ENCODE peak calls at places on chromosomes 5 and 9, in nine cellular contexts. Y, P, R, W, V, G, F, H and Z are unnamed samples. For H3K27me3, the result is how much of the 10 kb centered on the place peaks cover.

GRCh38 chr5:178211095-178212048 is 7.0 kb downstream of the HNRNPAB start:
- DNase-seq in P (no peak), G (no peak), F (no peak), V (no peak), R (no peak), H (no peak), Y (no peak), W (no peak), Z (no peak)

GRCh38 chr9:82101475-82101874 is 112.9 kb downstream of the SPATA31D1 start:
- DNase-seq in G (no peak), R (no peak), V (no peak), H (peak), Y (no peak), P (no peak), W (no peak), F (no peak), Z (no peak)

GRCh38 chr9:89436963-89437625 is 60.8 kb downstream of the SEMA4D start:
- DNase-seq in H (no peak), R (no peak), Y (no peak), W (peak), V (no peak), F (no peak), G (peak), P (peak), Z (no peak)

GRCh38 chr9:130925050-130925678 is 13.9 kb downstream of the FIBCD1 start:
- DNase-seq in W (no peak), F (no peak), G (no peak), Y (no peak), R (no peak), H (no peak), P (no peak), V (no peak), Z (no peak)

GRCh38 chr5:95327211-95327610 is 42.3 kb upstream of the MCTP1 start:
- DNase-seq in V (peak), H (no peak), R (no peak), W (no peak), P (no peak), F (no peak), G (no peak), Y (no peak), Z (no peak)

GRCh38 chr5:87829214-87829551 is 416.5 kb upstream of the CCNH start:
- DNase-seq in R (no peak), W (no peak), P (peak), F (peak), G (no peak), Y (peak), V (peak), H (peak), Z (no peak)

GRCh38 chr5:67052034-67052433 is 144.6 kb downstream of the CD180 start:
- DNase-seq in H (no peak), G (no peak), W (no peak), P (no peak), V (no peak), F (no peak), Y (no peak), R (no peak), Z (no peak)

GRCh38 chr5:64417390-64417789 is 88.4 kb upstream of the RGS7BP start:
- DNase-seq in W (no peak), V (no peak), F (no peak), H (no peak), P (no peak), G (no peak), R (no peak), Y (no peak), Z (no peak)

GRCh38 chr9:116566677-116567488 is 120.2 kb upstream of the TRIM32 start:
- DNase-seq in R (no peak), P (peak), W (no peak), G (no peak), H (peak), V (peak), F (no peak), Y (no peak), Z (peak)

GRCh38 chr9:82961504-82962125 is 101.3 kb downstream of the RASEF start:
- DNase-seq in R (no peak), V (peak), H (peak), W (peak), G (no peak), Y (peak), P (peak), F (peak), Z (peak)

GRCh38 chr9:15834541-15834940 is 281.7 kb downstream of the CCDC171 start:
- DNase-seq in P (peak), H (no peak), V (peak), Y (no peak), F (peak), W (no peak), G (no peak), R (no peak), Z (no peak)

GRCh38 chr5:73387630-73388370 is 60.8 kb downstream of the FOXD1 start:
- DNase-seq in P (no peak), V (peak), R (peak), Y (no peak), F (no peak), H (no peak), G (no peak), W (peak), Z (no peak)

GRCh38 chr5:88713818-88714217 is 169.2 kb downstream of the MEF2C start:
- DNase-seq in F (no peak), W (no peak), V (no peak), H (no peak), R (no peak), Y (no peak), G (no peak), P (no peak), Z (no peak)

GRCh38 chr9:20663133-20663532 is 20.9 kb upstream of the FOCAD start:
- DNase-seq in H (no peak), V (no peak), W (no peak), F (no peak), Y (no peak), R (no peak), P (no peak), G (no peak), Z (no peak)

GRCh38 chr5:139638090-139638735 is 9.9 kb upstream of the CXXC5 start:
- DNase-seq in F (no peak), Y (peak), G (peak), V (peak), H (no peak), P (peak), R (peak), W (no peak), Z (no peak)

GRCh38 chr5:94223231-94223630 is 395.2 kb downstream of the KIAA0825 start:
- DNase-seq in V (no peak), F (no peak), Y (no peak), H (no peak), P (no peak), R (no peak), G (no peak), W (no peak), Z (no peak)

GRCh38 chr9:106675780-106676179 is 187.2 kb upstream of the ZNF462 start:
- DNase-seq in P (no peak), F (no peak), G (no peak), Y (no peak), W (no peak), H (no peak), R (no peak), V (no peak), Z (no peak)

GRCh38 chr9:68446836-68447235 is 90.4 kb downstream of the PGM5 start:
- DNase-seq in V (no peak), P (no peak), G (no peak), F (no peak), R (no peak), W (no peak), H (no peak), Y (peak), Z (no peak)

GRCh38 chr5:84292788-84293653 is 91.7 kb downstream of the EDIL3 start:
- DNase-seq in W (no peak), R (no peak), V (no peak), P (no peak), F (no peak), G (no peak), H (no peak), Y (no peak), Z (no peak)

GRCh38 chr5:95730730-95731570 is at the start of gene RHOBTB3:
- DNase-seq in G (peak), H (peak), F (peak), P (peak), W (peak), V (peak), R (peak), Y (peak), Z (peak)

GRCh38 chr5:40679998-40680681 is 425 bp downstream of the PTGER4 start:
- DNase-seq in P (peak), H (no peak), W (peak), F (no peak), R (peak), V (no peak), G (peak), Y (no peak), Z (no peak)

GRCh38 chr5:176629317-176629852 is 949 bp downstream of the SNCB start:
- DNase-seq in H (no peak), P (no peak), R (no peak), F (no peak), G (no peak), W (no peak), V (no peak), Y (no peak), Z (no peak)

GRCh38 chr5:6197427-6197826 is 180.9 kb downstream of the MED10 start:
- DNase-seq in H (no peak), Y (no peak), F (no peak), P (no peak), V (no peak), G (no peak), R (no peak), W (no peak), Z (no peak)

GRCh38 chr9:89740722-89741121 is 135.9 kb downstream of the GADD45G start:
- DNase-seq in G (no peak), R (peak), F (no peak), P (no peak), H (no peak), V (no peak), Y (no peak), W (no peak), Z (no peak)

GRCh38 chr9:100505564-100506159 is 32.7 kb downstream of the TMEFF1 start:
- DNase-seq in H (peak), F (peak), W (peak), Y (peak), V (peak), P (peak), G (peak), R (peak), Z (peak)

GRCh38 chr5:156473271-156473935 is 146.4 kb downstream of the SGCD start:
- DNase-seq in Y (no peak), W (no peak), P (no peak), F (peak), V (peak), G (no peak), R (no peak), H (no peak), Z (no peak)

GRCh38 chr9:63859475-63860215 is 1425.4 kb downstream of the FOXD4L5 start:
- DNase-seq in P (no peak), Y (no peak), G (peak), F (no peak), R (no peak), H (peak), W (peak), V (no peak), Z (no peak)

GRCh38 chr9:4096121-4096520 is 203.7 kb downstream of the GLIS3 start:
- DNase-seq in R (no peak), H (no peak), V (peak), F (no peak), G (no peak), W (no peak), P (no peak), Y (no peak), Z (no peak)

GRCh38 chr9:70130266-70130665 is 86.6 kb downstream of the MAMDC2 start:
- DNase-seq in Y (no peak), R (no peak), P (no peak), G (no peak), V (no peak), H (no peak), W (no peak), F (no peak), Z (no peak)

GRCh38 chr5:154118385-154118784 is 72.1 kb upstream of the GALNT10 start:
- DNase-seq in H (no peak), W (no peak), R (no peak), G (no peak), Y (no peak), P (no peak), V (no peak), F (no peak), Z (no peak)

GRCh38 chr5:163916376-163916775 is 411.0 kb downstream of the MAT2B start:
- DNase-seq in P (no peak), Y (no peak), W (no peak), H (no peak), G (no peak), R (peak), F (no peak), V (peak), Z (no peak)

GRCh38 chr5:110221036-110221435 is 505.4 kb downstream of the TMEM232 start:
- DNase-seq in G (no peak), W (no peak), P (no peak), F (no peak), V (no peak), H (no peak), R (no peak), Y (no peak), Z (no peak)

GRCh38 chr5:147084702-147085101 is 150.1 kb upstream of the STK32A start:
- DNase-seq in P (no peak), V (no peak), R (no peak), H (no peak), W (no peak), G (no peak), F (no peak), Y (no peak), Z (no peak)

GRCh38 chr9:124755061-124755460 is 16.1 kb downstream of the NR6A1 start:
- DNase-seq in V (no peak), P (no peak), R (no peak), Y (no peak), F (no peak), H (no peak), W (no peak), G (no peak), Z (no peak)

GRCh38 chr9:124757589-124757988 is 13.5 kb downstream of the NR6A1 start:
- DNase-seq in R (no peak), V (no peak), H (no peak), G (no peak), Y (no peak), W (no peak), F (no peak), P (no peak), Z (no peak)

GRCh38 chr9:124752967-124753366 is 18.1 kb downstream of the NR6A1 start:
- DNase-seq in W (no peak), G (no peak), H (no peak), V (peak), Y (no peak), P (no peak), R (no peak), F (no peak), Z (no peak)

GRCh38 chr9:124756011-124756410 is 15.1 kb downstream of the NR6A1 start:
- DNase-seq in W (no peak), F (no peak), R (no peak), H (no peak), V (no peak), Y (no peak), P (no peak), G (no peak), Z (no peak)

DNA sequence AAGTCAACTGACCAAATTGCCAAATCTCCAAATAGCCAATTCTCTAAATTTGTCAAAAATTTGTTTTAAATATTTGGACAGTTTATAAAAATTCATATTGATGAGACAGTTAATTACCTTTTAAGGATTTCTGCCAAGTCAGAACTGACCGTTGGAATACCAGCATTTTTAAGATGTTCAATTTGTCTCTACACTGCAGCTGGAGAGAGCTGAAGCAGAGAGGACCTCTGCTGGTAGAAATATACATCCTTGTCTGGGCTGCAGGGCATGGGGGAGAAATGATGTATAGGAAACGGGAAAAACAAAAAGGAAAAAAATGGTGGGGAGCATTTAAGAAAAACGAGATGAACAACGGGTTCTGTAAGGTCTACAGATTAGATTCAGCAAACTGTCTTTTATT is 16.8 kb downstream of the NR6A1 start:
- DNase-seq in P (no peak), W (no peak), F (peak), V (peak), H (no peak), Y (no peak), G (no peak), R (no peak), Z (no peak)
- TF ChIP-seq CTCF in P (no peak), W (no peak), F (peak), V (peak), H (peak), Y (no peak), G (no peak), R (peak), Z (peak)

GRCh38 chr9:98809311-98810105 is 2.0 kb downstream of the GALNT12 start:
- DNase-seq in Y (no peak), F (peak), P (peak), V (no peak), H (no peak), G (no peak), W (no peak), R (no peak), Z (no peak)
- H3K27me3 ChIP-seq in Y (under half), F (under half), P (under half), V (under half), H (under half), G (under half), W (under half), R (under half), Z (under half)

GRCh38 chr9:76901801-76902200 is 4.1 kb downstream of the PRUNE2 start:
- DNase-seq in R (no peak), Y (no peak), F (no peak), W (no peak), G (no peak), P (no peak), H (no peak), V (no peak), Z (no peak)

GRCh38 chr9:76902395-76902794 is 3.5 kb downstream of the PRUNE2 start:
- DNase-seq in R (no peak), W (no peak), Y (no peak), H (no peak), G (no peak), V (no peak), P (no peak), F (no peak), Z (no peak)

GRCh38 chr9:76905984-76906861 is at the start of gene PRUNE2:
- DNase-seq in H (no peak), V (peak), P (peak), Y (peak), G (peak), F (peak), R (peak), W (no peak), Z (peak)

GRCh38 chr9:76905661-76905983 is 292 bp downstream of the PRUNE2 start:
- DNase-seq in F (no peak), R (no peak), Y (no peak), P (no peak), V (peak), W (no peak), H (no peak), G (no peak), Z (no peak)

GRCh38 chr9:76904661-76905457 is 1.1 kb downstream of the PRUNE2 start:
- DNase-seq in G (no peak), Y (no peak), V (no peak), F (no peak), P (no peak), W (no peak), H (no peak), R (no peak), Z (no peak)
- H3K4me3 ChIP-seq in G (peak), Y (peak), V (peak), F (no peak), P (no peak), W (no peak), H (no peak), R (no peak), Z (no peak)

DNA sequence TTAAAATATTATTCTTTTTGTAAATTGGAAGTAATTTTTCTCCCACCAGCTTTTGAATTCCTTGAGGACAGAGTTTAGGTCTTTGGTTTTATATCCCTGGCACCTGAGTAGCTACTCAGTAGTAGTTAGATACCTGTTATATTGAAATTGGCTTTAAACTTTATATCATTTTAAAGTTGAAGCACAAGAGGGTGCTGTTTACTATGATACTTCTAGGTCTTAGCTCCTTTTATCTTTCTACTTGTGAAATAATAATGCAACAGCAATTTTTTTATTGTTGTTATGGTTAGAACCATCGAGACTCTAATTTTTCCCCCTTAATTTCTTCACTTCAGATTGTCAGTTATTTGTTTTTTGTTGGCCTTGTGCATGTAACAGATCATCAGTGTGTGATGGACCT is 46.3 kb downstream of the AP3S1 start:
- DNase-seq in H (no peak), Y (no peak), W (no peak), P (no peak), R (no peak), F (no peak), G (no peak), V (peak), Z (no peak)
- TF ChIP-seq CTCF in H (no peak), Y (no peak), W (no peak), P (no peak), R (no peak), F (no peak), G (no peak), V (no peak), Z (peak)